ENCODE peak calls at places on chromosomes 13 and 19, in six cellular contexts. A is hepatocyte, K is BJ, E is WTC11, X is glutamatergic neuron, Z is PC-3. J is an unnamed sample.
A peak's percentile ranks its signal among the peaks of the same experiment; 100 is the strongest.

GRCh38 chr13:28046981-28047380 is 53.4 kb downstream of the FLT3 start:
- DNase-seq in A (no peak), K (peak; percentile 45), E (no peak), X (no peak), Z (no peak), J (no peak)

GRCh38 chr13:23634897-23635296 is 64.7 kb downstream of the TNFRSF19 start:
- DNase-seq in A (no peak), K (no peak), E (no peak), X (no peak), Z (no peak), J (no peak)

GRCh38 chr19:22595918-22596341 is 38.2 kb upstream of the ZNF492 start:
- DNase-seq in A (no peak), K (no peak), E (no peak), X (no peak), Z (no peak), J (no peak)

GRCh38 chr19:31269425-31270127 is 79.7 kb downstream of the TSHZ3 start:
- DNase-seq in A (no peak), K (no peak), E (no peak), X (no peak), Z (no peak), J (no peak)

GRCh38 chr13:99421758-99422555 is 79.3 kb upstream of the TM9SF2 start:
- DNase-seq in A (no peak), K (no peak), E (no peak), X (no peak), Z (no peak), J (no peak)

GRCh38 chr19:32605544-32605943 is 24.6 kb downstream of the PDCD5 start:
- DNase-seq in A (no peak), K (no peak), E (no peak), X (no peak), Z (no peak), J (no peak)

GRCh38 chr19:676007-676342 is 217 bp upstream of the FSTL3 start:
- DNase-seq in A (no peak), K (no peak), E (no peak), X (no peak), Z (no peak), J (no peak)

GRCh38 chr13:95462801-95463200 is 89.7 kb upstream of the CLDN10 start:
- DNase-seq in A (no peak), K (no peak), E (no peak), X (no peak), Z (no peak), J (no peak)

GRCh38 chr19:39659791-39660190 is 4.1 kb downstream of the LGALS16 start:
- DNase-seq in A (no peak), K (no peak), E (no peak), X (no peak), Z (no peak), J (no peak)

GRCh38 chr13:95375706-95376105 is 74.5 kb upstream of the ABCC4 start:
- DNase-seq in A (no peak), K (no peak), E (no peak), X (no peak), Z (no peak), J (no peak)

GRCh38 chr13:30849611-30850010 is 56.5 kb upstream of the MEDAG start:
- DNase-seq in A (no peak), K (no peak), E (no peak), X (no peak), Z (no peak), J (no peak)

GRCh38 chr19:17555929-17556813 is 722 bp downstream of the COLGALT1 start:
- DNase-seq in A (peak; percentile 68), K (no peak), E (peak; percentile 72), X (peak; percentile 63), Z (peak; percentile 43), J (no peak)

GRCh38 chr13:39397221-39397620 is 205.8 kb downstream of the LHFPL6 start:
- DNase-seq in A (no peak), K (no peak), E (no peak), X (no peak), Z (no peak), J (no peak)

GRCh38 chr13:99191900-99192399 is 8.7 kb upstream of the UBAC2 start:
- DNase-seq in A (no peak), K (no peak), E (no peak), X (no peak), Z (peak; percentile 65), J (no peak)

GRCh38 chr19:47152632-47153031 is 22.0 kb downstream of the SAE1 start:
- DNase-seq in A (peak; percentile 48), K (no peak), E (no peak), X (no peak), Z (peak; percentile 86), J (no peak)

GRCh38 chr13:102440259-102440936 is 38.5 kb upstream of the FGF14 start:
- DNase-seq in A (no peak), K (no peak), E (no peak), X (no peak), Z (no peak), J (no peak)

GRCh38 chr19:355134-355533 is 10.5 kb upstream of the MIER2 start:
- DNase-seq in A (no peak), K (no peak), E (no peak), X (no peak), Z (peak; percentile 77), J (no peak)

GRCh38 chr13:40476175-40476958 is 190.1 kb downstream of the FOXO1 start:
- DNase-seq in A (no peak), K (peak; percentile 69), E (no peak), X (no peak), Z (peak; percentile 18), J (no peak)

GRCh38 chr19:18364826-18365528 is 21.0 kb upstream of the GDF15 start:
- DNase-seq in A (peak; percentile 94), K (peak; percentile 99), E (peak; percentile 38), X (no peak), Z (peak; percentile 87), J (no peak)

GRCh38 chr13:50524540-50524939 is 319.0 kb downstream of the DLEU7 start:
- DNase-seq in A (no peak), K (no peak), E (no peak), X (no peak), Z (no peak), J (no peak)

GRCh38 chr19:15812059-15812722 is 3.3 kb downstream of the OR10H1 start:
- DNase-seq in A (no peak), K (no peak), E (no peak), X (no peak), Z (peak; percentile 56), J (no peak)

GRCh38 chr19:16066611-16067104 is 9.6 kb upstream of the TPM4 start:
- DNase-seq in A (no peak), K (no peak), E (no peak), X (no peak), Z (peak; percentile 80), J (peak; percentile 73)

GRCh38 chr19:23957660-23958281 is 43.1 kb downstream of the ZNF726 start:
- DNase-seq in A (no peak), K (peak; percentile 86), E (no peak), X (no peak), Z (peak; percentile 94), J (no peak)

GRCh38 chr13:87295636-87296035 is 375.5 kb upstream of the SLITRK5 start:
- DNase-seq in A (no peak), K (no peak), E (no peak), X (no peak), Z (no peak), J (no peak)
- TF ChIP-seq CTCF in A (no peak), K (no peak), E (no peak), X (no peak), Z (no peak), J (no peak)

DNA sequence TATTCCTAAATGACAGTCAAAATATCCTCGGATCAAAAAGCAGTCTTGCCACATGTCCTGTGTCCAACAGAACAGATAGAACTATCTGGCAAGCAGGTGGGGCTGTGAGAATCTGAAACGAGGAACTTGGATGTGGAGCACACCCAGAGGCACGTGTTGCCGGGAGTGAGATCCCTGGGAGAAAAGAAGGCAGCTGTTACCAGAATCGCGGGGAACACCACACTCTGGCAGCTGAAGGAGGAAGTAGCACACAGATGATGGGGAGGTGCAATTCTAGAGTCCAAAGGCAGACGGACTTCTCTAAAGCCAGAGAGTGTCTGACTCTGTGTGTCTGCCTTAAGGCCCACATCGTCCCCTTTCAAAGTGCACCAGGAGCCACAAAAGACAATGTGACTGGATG is 22.3 kb downstream of the SLC7A1 start:
- DNase-seq in A (no peak), K (no peak), E (no peak), X (no peak), Z (no peak), J (peak; percentile 39)
- TF ChIP-seq CTCF in A (no peak), K (no peak), E (no peak), X (no peak), Z (no peak), J (no peak)

DNA sequence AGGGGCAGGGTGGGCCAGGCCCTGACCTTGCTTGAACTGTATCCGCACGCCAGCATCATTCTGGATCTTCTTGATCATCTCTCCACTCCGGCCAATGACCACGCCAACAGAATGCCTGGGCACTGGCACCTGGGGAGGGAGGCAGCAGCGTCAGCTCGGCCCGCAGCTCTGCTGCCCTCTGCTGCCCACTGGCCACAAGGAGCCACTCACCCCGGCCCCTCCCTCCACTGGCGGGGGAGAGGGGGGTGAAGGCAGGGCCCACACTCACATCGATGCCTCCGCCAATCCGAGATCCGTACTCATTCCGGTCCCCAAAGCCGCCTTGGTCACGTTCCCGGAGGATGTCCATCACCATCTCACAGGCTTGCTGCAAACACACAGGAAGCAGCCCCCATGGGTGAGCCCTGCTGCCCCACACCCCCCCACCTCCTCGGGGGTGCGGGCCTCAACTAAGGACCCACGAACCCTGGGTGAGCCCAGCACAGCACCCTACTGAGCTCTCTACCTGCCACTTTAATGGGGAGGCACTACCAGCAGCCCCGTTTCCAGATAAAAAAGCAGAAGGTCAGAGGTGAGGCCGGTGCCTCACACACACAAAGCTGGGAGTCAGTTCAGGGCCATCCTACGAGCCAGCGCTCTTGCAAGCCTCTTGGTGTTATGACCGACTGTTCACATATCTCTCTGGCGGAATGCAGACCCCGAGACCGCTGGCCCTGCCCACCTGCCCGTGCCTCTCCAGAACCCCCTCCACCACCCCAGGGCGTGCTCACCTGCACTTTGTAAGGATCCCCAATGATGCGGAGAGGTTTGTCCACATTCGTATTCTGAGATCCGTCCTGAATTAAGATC is 6.7 kb downstream of the KHSRP start:
- DNase-seq in A (no peak), K (no peak), E (peak; percentile 36), X (no peak), Z (peak; percentile 29), J (no peak)
- TF ChIP-seq CTCF in A (peak; percentile 40), K (peak; percentile 46), E (no peak), X (no peak), Z (peak; percentile 59), J (peak; percentile 24)

GRCh38 chr13:107275945-107276614 is 708.1 kb upstream of the ARGLU1 start:
- DNase-seq in A (no peak), K (no peak), E (no peak), X (no peak), Z (no peak), J (no peak)
- TF ChIP-seq CTCF in A (no peak), K (no peak), E (no peak), X (no peak), Z (no peak), J (no peak)

DNA sequence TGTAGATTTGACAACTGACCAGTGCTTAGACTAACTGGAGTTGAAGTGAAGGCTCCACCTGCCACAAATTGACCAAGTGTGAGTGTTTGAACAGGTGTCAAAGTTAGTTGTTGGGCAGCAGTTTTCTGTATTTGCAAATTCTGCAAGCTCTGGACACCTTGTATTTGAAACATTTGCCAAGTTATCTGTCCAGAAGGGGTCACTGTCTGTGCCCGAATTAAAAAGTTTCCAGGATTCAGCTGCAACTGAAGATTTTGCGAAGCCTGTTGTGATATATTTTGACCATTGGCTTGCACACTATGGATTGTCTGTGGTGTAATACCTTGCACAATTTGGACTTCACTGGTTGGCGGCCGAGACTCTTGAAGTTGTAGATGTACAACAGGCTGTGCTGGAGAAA is 1690.7 kb downstream of the SLITRK5 start:
- DNase-seq in A (no peak), K (no peak), E (no peak), X (no peak), Z (peak; percentile 41), J (no peak)
- TF ChIP-seq CTCF in A (peak; percentile 21), K (no peak), E (no peak), X (no peak), Z (peak; percentile 53), J (peak; percentile 4)

J was measured in GM13977.